ENCODE peak calls at places on chromosomes 5 and 9, in nine cellular contexts. A is M059J; O is stimulated activated CD4-positive, alpha-beta T cell treated with anti-CD3 and anti-CD28 coated beads, Interleukin-15, amount 100 ng/mL, for 24 hours; E is spleen; B is HT1080; J is breast epithelium; I is AG09309; M is dermis blood vessel endothelial cell; U is AG08396. R is an unnamed sample.

GRCh38 chr5:170306381-170306790 is 8.8 kb upstream of the LCP2 start:
- DNase-seq in A (peak; percentile 45), O (peak; percentile 57), E (no peak), B (peak; percentile 51), J (no peak), I (peak; percentile 16), M (peak; percentile 27), U (no peak), R (peak; percentile 71)

GRCh38 chr5:66717455-66718373 is 121.5 kb downstream of the MAST4 start:
- DNase-seq in A (peak; percentile 3), O (no peak), E (no peak), B (no peak), J (no peak), I (no peak), M (no peak), U (no peak), R (no peak)

GRCh38 chr5:7897014-7897600 is 28.2 kb downstream of the MTRR start:
- DNase-seq in A (peak; percentile 33), O (peak; percentile 26), E (no peak), B (peak; percentile 81), J (no peak), I (no peak), M (peak; percentile 61), U (peak; percentile 13), R (peak; percentile 14)

GRCh38 chr5:179568731-179569130 is 18.4 kb downstream of the RUFY1 start:
- DNase-seq in A (no peak), O (no peak), E (peak; percentile 9), B (no peak), J (no peak), I (no peak), M (peak; percentile 83), U (no peak), R (no peak)

GRCh38 chr9:112858625-112859147 is 32.0 kb downstream of the SLC46A2 start:
- DNase-seq in A (no peak), O (no peak), E (no peak), B (no peak), J (no peak), I (no peak), M (no peak), U (peak; percentile 43), R (peak; percentile 38)

GRCh38 chr5:175384724-175385552 is 59.0 kb downstream of the DRD1 start:
- DNase-seq in A (peak; percentile 71), O (no peak), E (no peak), B (no peak), J (no peak), I (no peak), M (no peak), U (no peak), R (no peak)

GRCh38 chr5:42900734-42901133 is 89.0 kb upstream of the SELENOP start:
- DNase-seq in A (no peak), O (no peak), E (no peak), B (no peak), J (no peak), I (no peak), M (no peak), U (no peak), R (no peak)

GRCh38 chr9:132797861-132798659 is 80.0 kb downstream of the AK8 start:
- DNase-seq in A (peak; percentile 23), O (no peak), E (no peak), B (no peak), J (no peak), I (no peak), M (no peak), U (peak; percentile 27), R (no peak)

GRCh38 chr9:108897324-108898096 is 35.4 kb downstream of the ACTL7A start:
- DNase-seq in A (no peak), O (no peak), E (no peak), B (no peak), J (no peak), I (no peak), M (no peak), U (no peak), R (no peak)

GRCh38 chr5:55592388-55593114 is 57.8 kb upstream of the PLPP1 start:
- DNase-seq in A (no peak), O (no peak), E (no peak), B (no peak), J (no peak), I (no peak), M (no peak), U (no peak), R (no peak)

R was measured in AG08395.